ENCODE peak calls at places on chromosomes 6 and 20, in five cellular contexts. J is GM12865, G is pons, T is H54, O is AG04450. C is an unnamed sample.

GRCh38 chr20:3473944-3474343 is 3.1 kb downstream of the ATRN start:
- DNase-seq in T (no peak), G (no peak), J (peak), O (no peak), C (no peak)

GRCh38 chr6:109008537-109008950 is 86.1 kb downstream of the SESN1 start:
- DNase-seq in O (no peak), G (peak), T (no peak), J (no peak), C (peak)

GRCh38 chr6:39934060-39934757 is at the start of gene MOCS1:
- DNase-seq in G (peak), T (peak), O (peak), J (no peak), C (peak)

GRCh38 chr6:131641554-131641953 is 4.5 kb downstream of the ENPP3 start:
- DNase-seq in T (no peak), J (no peak), G (no peak), O (no peak), C (no peak)

GRCh38 chr6:79878142-79878748 is 69.1 kb downstream of the ELOVL4 start:
- DNase-seq in G (peak), O (no peak), T (no peak), J (no peak), C (no peak)

GRCh38 chr6:5599112-5599511 is 337.8 kb downstream of the FARS2 start:
- DNase-seq in O (no peak), J (no peak), G (no peak), T (no peak), C (no peak)

GRCh38 chr6:165985926-165986646 is 181.6 kb downstream of the TBXT start:
- DNase-seq in G (no peak), T (no peak), O (no peak), J (no peak), C (no peak)

GRCh38 chr6:47679507-47679906 is 18.9 kb upstream of the ADGRF4 start:
- DNase-seq in J (no peak), T (no peak), O (no peak), G (no peak), C (no peak)

GRCh38 chr6:166872431-166873139 is 83.8 kb downstream of the RNASET2 start:
- DNase-seq in O (no peak), G (no peak), T (no peak), J (no peak), C (no peak)

GRCh38 chr6:14567031-14567430 is 449.5 kb downstream of the CD83 start:
- DNase-seq in J (no peak), G (no peak), O (no peak), T (no peak), C (no peak)

GRCh38 chr20:9616455-9616805 is 102.0 kb downstream of the LAMP5 start:
- DNase-seq in O (no peak), J (no peak), G (no peak), T (no peak), C (no peak)

GRCh38 chr20:42406826-42407225 is 782.9 kb downstream of the PTPRT start:
- DNase-seq in G (peak), O (no peak), T (no peak), J (no peak), C (no peak)

GRCh38 chr20:48690888-48691287 is 136.9 kb downstream of the PREX1 start:
- DNase-seq in G (peak), J (no peak), O (no peak), T (no peak), C (no peak)

GRCh38 chr20:53202781-53203180 is 230.6 kb downstream of the TSHZ2 start:
- DNase-seq in J (no peak), O (no peak), T (no peak), G (no peak), C (no peak)

GRCh38 chr6:170553686-170554085 is 483 bp upstream of the TBP start:
- DNase-seq in T (no peak), G (no peak), O (no peak), J (no peak), C (no peak)

GRCh38 chr6:55545791-55546190 is 33.2 kb downstream of the HMGCLL1 start:
- DNase-seq in T (no peak), J (no peak), O (no peak), G (no peak), C (no peak)

GRCh38 chr6:8238772-8239683 is 136.7 kb upstream of the EEF1E1 start:
- DNase-seq in G (no peak), O (no peak), T (no peak), J (no peak), C (no peak)

GRCh38 chr20:20366551-20366895 is 1.4 kb upstream of the INSM1 start:
- DNase-seq in G (no peak), J (no peak), T (no peak), O (no peak), C (no peak)

GRCh38 chr20:44219791-44220190 is 9.2 kb upstream of the OSER1 start:
- DNase-seq in T (no peak), G (no peak), J (no peak), O (no peak), C (no peak)

GRCh38 chr6:75601608-75602163 is at the start of gene SENP6:
- DNase-seq in O (no peak), G (peak), J (peak), T (peak), C (peak)

GRCh38 chr6:119717942-119718341 is 368.4 kb upstream of the MAN1A1 start:
- DNase-seq in J (no peak), T (no peak), G (no peak), O (no peak), C (no peak)

GRCh38 chr20:57013741-57014140 is 252.7 kb downstream of the BMP7 start:
- DNase-seq in G (no peak), O (no peak), J (no peak), T (no peak), C (no peak)